ENCODE peak calls at places on chromosome X, in eight cellular contexts. Z is dorsolateral prefrontal cortex; X is CD8-positive, alpha-beta memory T cell; J is MM.1S; H is lower leg skin; K is Peyer's patch; W is A673; D is K562. Y is an unnamed sample.

GRCh38 chrX:110056419-110056818 is 53.5 kb downstream of the TMEM164 start:
- DNase-seq in J (no peak), W (no peak), Z (no peak), D (no peak), H (no peak), X (no peak), K (no peak), Y (no peak)

GRCh38 chrX:68989865-68990606 is 161.2 kb downstream of the EFNB1 start:
- DNase-seq in X (no peak), K (no peak), Z (no peak), H (no peak), D (no peak), J (no peak), W (no peak), Y (peak)

GRCh38 chrX:153460826-153461225 is 9.6 kb downstream of the HAUS7 start:
- DNase-seq in Z (no peak), J (peak), K (peak), W (peak), H (no peak), X (peak), D (peak), Y (no peak)

GRCh38 chrX:95063554-95063953 is 1389.5 kb downstream of the FAM133A start:
- DNase-seq in H (no peak), D (no peak), X (no peak), Z (no peak), J (no peak), W (no peak), K (no peak), Y (no peak)

GRCh38 chrX:2283111-2283847 is 217.5 kb downstream of the DHRSX start:
- DNase-seq in X (no peak), Z (no peak), J (no peak), D (peak), K (no peak), H (peak), W (peak), Y (no peak)

GRCh38 chrX:47358387-47359065 is 11.9 kb upstream of the ZNF157 start:
- DNase-seq in X (no peak), K (peak), H (no peak), Z (no peak), D (no peak), W (peak), J (no peak), Y (no peak)

GRCh38 chrX:19839770-19840254 is 47.6 kb downstream of the SH3KBP1 start:
- DNase-seq in D (no peak), X (no peak), W (no peak), H (no peak), K (no peak), J (peak), Z (no peak), Y (no peak)

GRCh38 chrX:82362550-82362949 is 1145.5 kb upstream of the POU3F4 start:
- DNase-seq in Z (no peak), X (no peak), D (no peak), W (no peak), J (no peak), H (no peak), K (no peak), Y (no peak)

GRCh38 chrX:13059269-13059668 is 14.8 kb upstream of the FAM9C start:
- DNase-seq in Z (no peak), K (no peak), H (no peak), X (no peak), D (no peak), W (no peak), J (no peak), Y (no peak)

GRCh38 chrX:74535633-74536141 is 78.7 kb downstream of the RLIM start:
- DNase-seq in J (peak), X (peak), H (peak), W (peak), D (peak), K (peak), Z (no peak), Y (peak)

GRCh38 chrX:122422547-122422946 is 761.5 kb upstream of the GRIA3 start:
- DNase-seq in X (no peak), Z (no peak), D (no peak), W (no peak), J (no peak), H (no peak), K (no peak), Y (no peak)

GRCh38 chrX:93868289-93868985 is 194.4 kb downstream of the FAM133A start:
- DNase-seq in Z (no peak), W (no peak), H (no peak), J (no peak), K (no peak), D (no peak), X (no peak), Y (no peak)

GRCh38 chrX:10010686-10011085 is 43.5 kb downstream of the CLDN34 start:
- DNase-seq in Z (no peak), K (no peak), D (no peak), J (no peak), W (peak), H (no peak), X (no peak), Y (no peak)

GRCh38 chrX:118240359-118240758 is 105.5 kb upstream of the WDR44 start:
- DNase-seq in H (no peak), Z (no peak), K (no peak), J (no peak), W (no peak), X (no peak), D (no peak), Y (peak)

GRCh38 chrX:38805294-38806053 is 4.2 kb downstream of the MID1IP1 start:
- DNase-seq in J (peak), H (peak), W (peak), D (peak), X (peak), K (peak), Z (no peak), Y (no peak)

GRCh38 chrX:20861113-20861512 is 513.1 kb upstream of the CNKSR2 start:
- DNase-seq in W (no peak), D (no peak), X (no peak), K (no peak), J (no peak), H (no peak), Z (no peak), Y (no peak)

GRCh38 chrX:122625821-122626220 is 558.3 kb upstream of the GRIA3 start:
- DNase-seq in D (no peak), J (no peak), X (no peak), W (no peak), K (no peak), H (no peak), Z (no peak), Y (peak)

GRCh38 chrX:29851971-29852605 is 363.3 kb upstream of the MAGEB2 start:
- DNase-seq in J (no peak), K (no peak), Z (no peak), D (no peak), W (peak), X (no peak), H (no peak), Y (no peak)

GRCh38 chrX:150478496-150479492 is 89.6 kb upstream of the MTM1 start:
- DNase-seq in K (no peak), Z (no peak), D (no peak), X (no peak), W (no peak), H (no peak), J (peak), Y (no peak)

GRCh38 chrX:153164733-153165132 is 14.4 kb upstream of the MAGEA1 start:
- DNase-seq in D (peak), H (no peak), X (no peak), Z (no peak), J (no peak), W (no peak), K (no peak), Y (no peak)

GRCh38 chrX:135505356-135505755 is 15.1 kb upstream of the INTS6L start:
- DNase-seq in J (no peak), K (no peak), X (no peak), W (no peak), Z (no peak), H (no peak), D (no peak), Y (no peak)

DNA sequence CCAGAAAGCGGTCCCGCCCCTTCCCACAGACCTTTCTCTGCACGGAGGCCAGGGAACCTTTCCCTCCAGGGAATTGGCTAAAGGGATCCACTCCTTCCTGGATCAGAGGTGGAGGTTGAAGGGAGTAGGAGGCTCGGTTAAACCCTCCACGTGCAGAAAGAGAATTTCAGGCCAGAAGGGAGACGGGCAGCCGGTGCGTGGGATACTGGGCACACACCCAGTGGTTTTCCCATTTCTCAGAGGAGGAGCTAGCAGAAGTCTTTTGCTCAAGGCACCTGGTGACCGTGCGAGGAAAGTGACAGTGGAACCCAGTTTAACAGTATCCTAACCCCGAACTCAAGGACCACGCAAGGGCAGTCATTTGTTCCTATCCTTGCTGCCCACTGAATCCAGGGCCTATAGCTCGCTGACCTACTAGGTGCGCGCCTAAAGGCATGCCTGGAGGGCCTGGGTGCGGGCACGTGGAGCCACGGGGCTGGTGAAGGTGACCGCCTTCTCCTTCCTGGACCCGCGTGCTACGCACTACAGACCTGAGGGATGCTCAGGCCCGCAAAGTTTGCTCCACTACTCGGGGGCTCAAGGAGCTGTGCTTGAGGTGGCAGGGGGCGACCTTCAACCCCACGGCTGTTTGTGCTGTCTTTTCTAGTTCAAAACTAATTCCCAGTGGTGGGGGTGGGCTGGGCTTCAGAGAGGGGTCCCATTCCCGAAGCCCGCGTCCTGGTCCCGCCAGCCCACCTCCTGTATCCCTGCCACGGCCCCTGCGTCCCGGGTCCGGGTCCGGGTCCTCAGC is 584 bp upstream of the AFF2 start:
- DNase-seq in K (no peak), W (no peak), X (peak), J (no peak), Z (no peak), H (no peak), D (no peak), Y (no peak)
- H3K4me3 ChIP-seq in K (peak), W (no peak), X (no peak), J (no peak), Z (peak), H (no peak), D (no peak), Y (peak)

GRCh38 chrX:155314260-155314659 is 20.2 kb downstream of the CLIC2 start:
- DNase-seq in J (no peak), W (no peak), D (no peak), K (no peak), Z (no peak), X (no peak), H (no peak), Y (no peak)

GRCh38 chrX:155313766-155314165 is 20.6 kb downstream of the CLIC2 start:
- DNase-seq in J (no peak), H (no peak), X (no peak), D (no peak), Z (no peak), W (peak), K (no peak), Y (no peak)
- H3K4me3 ChIP-seq in J (no peak), H (no peak), X (no peak), D (no peak), Z (no peak), W (no peak), K (no peak), Y (no peak)

GRCh38 chrX:41026326-41027136 is 58.7 kb upstream of the USP9X start:
- DNase-seq in W (peak), J (no peak), D (no peak), Z (no peak), H (no peak), X (no peak), K (no peak), Y (no peak)
- H3K4me3 ChIP-seq in W (peak), J (no peak), D (no peak), Z (no peak), H (no peak), X (no peak), K (no peak), Y (no peak)

GRCh38 chrX:40471965-40472648 is 108.7 kb upstream of the ATP6AP2 start:
- DNase-seq in J (peak), W (peak), X (no peak), K (peak), D (peak), Z (no peak), H (no peak), Y (peak)
- H3K4me3 ChIP-seq in J (peak), W (no peak), X (no peak), K (no peak), D (no peak), Z (peak), H (no peak), Y (no peak)

GRCh38 chrX:87518504-87518903 is 902 bp downstream of the KLHL4 start:
- DNase-seq in D (no peak), K (no peak), H (no peak), J (no peak), Z (no peak), X (no peak), W (no peak), Y (no peak)
- H3K4me3 ChIP-seq in D (no peak), K (no peak), H (no peak), J (peak), Z (peak), X (no peak), W (no peak), Y (peak)

GRCh38 chrX:72238721-72239475 is at the start of gene ERCC6L:
- DNase-seq in J (peak), D (peak), X (peak), H (peak), Z (peak), W (peak), K (peak), Y (peak)
- H3K4me3 ChIP-seq in J (peak), D (peak), X (peak), H (no peak), Z (peak), W (peak), K (peak), Y (peak)

DNA sequence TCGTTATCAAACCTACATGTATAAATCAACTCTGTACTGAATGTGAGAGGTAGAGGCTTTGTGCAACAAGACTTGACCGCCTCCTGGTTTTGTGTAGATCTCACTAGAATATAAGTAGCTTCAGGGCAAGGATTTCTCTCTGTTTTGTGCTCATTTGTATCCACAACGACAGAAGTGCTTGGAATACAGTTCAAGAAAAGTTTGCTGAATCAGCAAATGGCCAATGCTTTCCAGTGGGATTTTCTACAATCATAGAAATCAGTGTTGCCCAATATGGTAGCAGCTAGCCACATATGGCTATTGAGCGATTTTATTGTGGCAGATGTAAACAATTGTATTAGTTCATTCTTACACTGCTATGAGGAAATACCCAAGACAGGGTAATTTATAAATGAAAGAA is 127.4 kb downstream of the VCX3A start:
- DNase-seq in W (no peak), K (no peak), X (no peak), Z (no peak), D (no peak), H (no peak), J (no peak), Y (no peak)
- H3K4me3 ChIP-seq in W (no peak), K (no peak), X (no peak), Z (no peak), D (no peak), H (no peak), J (no peak), Y (no peak)

GRCh38 chrX:107777536-107777832 is at the start of gene NCBP2L:
- DNase-seq in X (no peak), K (no peak), J (no peak), D (no peak), W (no peak), H (no peak), Z (no peak), Y (no peak)
- H3K4me3 ChIP-seq in X (peak), K (peak), J (peak), D (no peak), W (peak), H (no peak), Z (peak), Y (peak)

GRCh38 chrX:24694825-24695224 is 1.1 kb downstream of the POLA1 start:
- DNase-seq in X (no peak), H (no peak), K (no peak), Z (no peak), J (no peak), D (no peak), W (no peak), Y (no peak)
- H3K4me3 ChIP-seq in X (no peak), H (no peak), K (no peak), Z (peak), J (peak), D (peak), W (peak), Y (no peak)